ENCODE peak calls at places on chromosomes 16 and 17, in six cellular contexts. A is heart right ventricle, V is H1, B is A673, R is H9, K is uterus. J is an unnamed sample. For H3K4me1, the result is how much of the 10 kb centered on the place peaks cover.

GRCh38 chr17:173064-173911 is 8.2 kb downstream of the DOC2B start:
- DNase-seq in V (no peak), A (no peak), R (no peak), B (no peak), K (no peak), J (no peak)

GRCh38 chr16:3494574-3494973 is 715 bp downstream of the C16orf90 start:
- DNase-seq in A (no peak), K (no peak), R (no peak), V (no peak), B (no peak), J (no peak)

GRCh38 chr17:44375196-44376017 is 11.8 kb upstream of the FAM171A2 start:
- DNase-seq in R (peak), B (no peak), K (no peak), A (no peak), V (peak), J (no peak)

GRCh38 chr16:52976539-52977167 is 76.0 kb downstream of the CHD9NB start:
- DNase-seq in V (no peak), K (no peak), B (peak), A (no peak), R (peak), J (no peak)

GRCh38 chr17:37818689-37819088 is 73.8 kb upstream of the HNF1B start:
- DNase-seq in K (no peak), A (no peak), B (no peak), R (no peak), V (no peak), J (no peak)

GRCh38 chr17:81831563-81831956 is 1.5 kb downstream of the MCRIP1 start:
- DNase-seq in K (no peak), V (no peak), B (no peak), R (no peak), A (no peak), J (no peak)

GRCh38 chr17:16991349-16992009 is 19.6 kb upstream of the TNFRSF13B start:
- DNase-seq in R (peak), B (peak), A (peak), V (peak), K (peak), J (peak)

GRCh38 chr17:59840908-59841666 is 51.7 kb downstream of the TUBD1 start:
- DNase-seq in R (no peak), K (no peak), V (no peak), B (no peak), A (no peak), J (no peak)

GRCh38 chr16:4011225-4011939 is 104.9 kb downstream of the ADCY9 start:
- DNase-seq in K (no peak), B (peak), A (no peak), V (peak), R (peak), J (no peak)

GRCh38 chr17:43410557-43411368 is 12.0 kb downstream of the ARL4D start:
- DNase-seq in K (peak), R (no peak), B (no peak), A (no peak), V (no peak), J (no peak)

GRCh38 chr17:65355246-65355645 is 206.2 kb downstream of the AXIN2 start:
- DNase-seq in A (no peak), R (no peak), V (no peak), B (no peak), K (no peak), J (no peak)

GRCh38 chr16:5001571-5001970 is 32.2 kb downstream of the NAGPA start:
- DNase-seq in B (no peak), A (no peak), K (no peak), V (no peak), R (no peak), J (no peak)

GRCh38 chr16:88610080-88610479 is 28.3 kb upstream of the IL17C start:
- DNase-seq in K (no peak), B (no peak), V (no peak), A (no peak), R (peak), J (no peak)

GRCh38 chr16:66936889-66937554 is 1.7 kb downstream of the CES2 start:
- DNase-seq in R (no peak), K (no peak), A (peak), V (no peak), B (no peak), J (no peak)

GRCh38 chr16:1067629-1068028 is 4.9 kb upstream of the SSTR5 start:
- DNase-seq in V (no peak), A (no peak), B (no peak), R (no peak), K (no peak), J (no peak)

GRCh38 chr16:54342001-54342776 is 55.6 kb upstream of the IRX3 start:
- DNase-seq in V (no peak), A (no peak), K (no peak), B (peak), R (no peak), J (no peak)

GRCh38 chr17:74442670-74443515 is 11.0 kb downstream of the GPRC5C start:
- DNase-seq in K (peak), V (peak), A (peak), B (no peak), R (peak), J (no peak)

GRCh38 chr16:80144191-80144590 is 396.6 kb upstream of the DYNLRB2 start:
- DNase-seq in B (no peak), V (no peak), K (no peak), A (no peak), R (no peak), J (no peak)

GRCh38 chr16:81315271-81316175 is 761 bp downstream of the GAN start:
- DNase-seq in R (no peak), V (peak), A (peak), B (peak), K (peak), J (no peak)

GRCh38 chr17:82665891-82666290 is 17.6 kb upstream of the WDR45B start:
- DNase-seq in A (no peak), V (no peak), K (no peak), B (no peak), R (no peak), J (no peak)

GRCh38 chr16:23223368-23223767 is 40.8 kb downstream of the SCNN1G start:
- DNase-seq in B (no peak), K (no peak), A (no peak), R (peak), V (no peak), J (no peak)

GRCh38 chr17:57484826-57485565 is 228.7 kb downstream of the MSI2 start:
- DNase-seq in B (no peak), R (no peak), K (no peak), V (no peak), A (no peak), J (no peak)

GRCh38 chr16:56729351-56729735 is 586 bp upstream of the NUP93 start:
- DNase-seq in R (no peak), K (no peak), V (no peak), A (no peak), B (no peak), J (no peak)

GRCh38 chr16:1713331-1713730 is 7.3 kb downstream of the MAPK8IP3 start:
- DNase-seq in A (no peak), K (no peak), B (no peak), R (no peak), V (no peak), J (no peak)

GRCh38 chr17:45848868-45849535 is 4.3 kb downstream of the SPPL2C start:
- DNase-seq in A (peak), R (no peak), V (no peak), B (no peak), K (no peak), J (no peak)

GRCh38 chr17:76523084-76524037 is 14.1 kb downstream of the CYGB start:
- DNase-seq in V (peak), K (peak), R (peak), A (peak), B (peak), J (no peak)

GRCh38 chr16:10577305-10578202 is 2.8 kb downstream of the EMP2 start:
- DNase-seq in V (no peak), B (no peak), R (peak), A (peak), K (no peak), J (no peak)

GRCh38 chr17:43779145-43780125 is 658 bp upstream of the DUSP3 start:
- DNase-seq in B (peak), V (no peak), K (no peak), R (peak), A (no peak), J (no peak)

GRCh38 chr17:58189436-58190146 is 2.9 kb upstream of the EPX start:
- DNase-seq in R (no peak), V (no peak), K (no peak), B (peak), A (peak), J (no peak)

DNA sequence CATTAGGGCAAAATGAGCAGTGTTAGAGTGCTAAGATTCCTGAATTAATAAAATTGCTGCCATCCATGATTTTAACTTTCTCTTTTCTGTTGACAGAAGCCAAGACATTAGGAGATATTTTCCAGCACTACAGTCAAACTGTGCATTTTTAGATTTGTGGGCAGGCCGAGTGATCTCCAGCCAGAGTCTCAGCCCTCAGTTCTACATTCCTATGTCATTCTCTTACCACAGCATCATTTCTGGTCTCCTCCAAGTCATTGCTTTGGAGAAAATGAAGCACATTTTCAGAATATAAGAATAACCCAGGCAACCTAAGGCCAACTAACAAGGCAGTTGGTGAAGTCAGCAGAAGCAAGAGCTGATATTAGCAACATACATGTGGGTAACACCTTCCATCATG is 74.6 kb upstream of the NUDT7 start:
- DNase-seq in K (no peak), B (no peak), A (no peak), V (no peak), R (no peak), J (no peak)
- TF ChIP-seq CTCF in K (no peak), B (no peak), A (no peak), V (no peak), R (no peak), J (no peak)

GRCh38 chr17:19539841-19540311 is 6.2 kb downstream of the SLC47A1 start:
- DNase-seq in V (no peak), K (no peak), B (no peak), R (no peak), A (no peak), J (no peak)
- H3K4me1 ChIP-seq in V (under half), K (under half), B (under half), R (under half), A (under half), J (under half)

GRCh38 chr17:29407856-29408255 is 17.7 kb downstream of the TAOK1 start:
- DNase-seq in R (no peak), B (no peak), A (no peak), K (no peak), V (no peak), J (no peak)

GRCh38 chr17:29409963-29410362 is 19.8 kb downstream of the TAOK1 start:
- DNase-seq in R (no peak), B (no peak), K (no peak), V (no peak), A (no peak), J (no peak)

DNA sequence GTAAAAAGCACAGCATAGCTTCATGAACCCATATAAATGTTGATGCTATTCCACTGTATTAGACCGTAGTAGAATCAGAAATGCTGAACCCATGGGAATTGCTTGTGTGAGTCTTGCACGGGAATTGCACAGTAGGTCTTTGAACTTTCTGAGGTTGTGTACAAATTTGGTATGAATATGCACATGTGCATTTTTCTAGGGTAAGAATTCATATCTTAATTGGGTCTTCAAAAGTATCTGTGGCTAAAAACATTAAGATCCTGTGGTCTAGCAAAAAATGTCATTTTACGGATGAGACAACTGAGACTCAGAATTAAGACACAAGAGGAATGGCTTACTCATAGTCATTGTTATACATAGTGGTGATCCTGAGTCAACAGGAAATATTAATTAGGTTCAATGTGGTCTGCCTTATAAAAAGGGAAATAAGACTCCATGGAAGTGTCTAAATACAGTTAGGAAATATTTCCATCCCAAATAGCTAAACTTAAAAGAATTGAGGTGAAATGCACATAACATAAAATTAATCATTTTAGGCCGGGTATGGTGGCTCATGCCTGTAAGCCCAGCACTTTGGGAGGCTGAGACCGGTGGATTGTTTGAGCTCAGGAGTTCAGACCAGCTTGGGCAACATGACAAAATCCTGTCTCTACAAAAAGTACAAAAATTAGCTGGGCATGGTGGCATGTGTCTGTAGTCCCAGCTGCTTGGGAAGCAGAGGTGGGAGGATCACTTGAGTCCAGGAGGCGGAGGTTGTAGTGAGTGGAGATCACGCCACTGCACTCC is 22.8 kb downstream of the TAOK1 start:
- DNase-seq in A (no peak), R (no peak), B (peak), V (peak), K (no peak), J (no peak)
- H3K27ac ChIP-seq in A (peak), R (no peak), B (peak), V (no peak), K (no peak), J (peak)

DNA sequence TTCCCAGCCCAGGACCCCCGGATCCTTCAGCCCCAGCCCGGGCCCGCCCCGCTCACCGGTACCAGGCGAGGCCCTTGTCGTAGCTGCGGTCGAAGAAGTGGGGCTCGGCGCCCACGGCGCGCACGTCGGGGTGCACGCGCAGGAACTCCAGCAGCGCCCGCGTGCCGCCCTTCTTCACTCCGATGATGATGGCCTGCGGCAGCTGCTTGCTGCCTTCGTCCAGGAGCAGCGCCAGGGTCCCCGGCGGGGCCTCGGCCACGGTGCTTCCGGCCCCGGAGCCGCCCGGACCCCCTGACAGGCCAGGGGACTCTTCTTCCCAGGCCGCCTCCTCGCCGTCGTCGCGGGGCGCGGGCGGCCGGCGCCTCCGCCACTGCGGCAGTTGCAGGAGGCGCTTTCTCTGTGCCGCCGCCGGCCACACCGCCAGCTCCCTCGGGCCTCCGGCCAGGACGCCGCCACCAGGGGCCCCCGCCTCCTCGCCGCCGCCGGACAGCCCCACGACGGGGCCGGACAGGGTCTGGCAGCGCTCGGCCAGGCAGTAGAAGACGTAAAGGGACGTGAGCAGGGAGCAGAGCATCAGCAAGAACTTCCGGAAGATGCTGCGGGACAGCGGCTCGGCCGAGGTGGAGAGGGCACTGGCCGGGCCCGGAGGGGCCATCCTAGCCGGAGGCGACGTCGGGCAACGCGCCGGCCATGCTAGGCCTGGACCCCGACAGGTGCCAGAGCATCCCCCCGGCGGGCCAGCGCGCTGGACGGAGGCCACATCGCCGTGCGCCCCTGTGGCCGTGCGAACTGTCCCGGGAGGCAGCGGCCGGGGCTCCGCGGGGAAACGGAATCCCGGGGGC is 1.0 kb downstream of the HS3ST3A1 start:
- DNase-seq in R (peak), A (peak), K (no peak), V (peak), B (no peak), J (no peak)
- TF ChIP-seq CTCF in R (no peak), A (no peak), K (no peak), V (no peak), B (no peak), J (no peak)

GRCh38 chr17:64110436-64111152 is 19.4 kb downstream of the ERN1 start:
- DNase-seq in B (no peak), V (no peak), A (no peak), K (no peak), R (peak), J (no peak)
- H3K4me1 ChIP-seq in B (under half), V (under half), A (under half), K (under half), R (under half), J (under half)

GRCh38 chr17:41652461-41652960 is 28.1 kb upstream of the KRT17 start:
- DNase-seq in A (no peak), B (no peak), K (no peak), V (no peak), R (no peak), J (no peak)

GRCh38 chr17:41653421-41654133 is 29.2 kb upstream of the KRT17 start:
- DNase-seq in V (no peak), B (no peak), R (no peak), K (no peak), A (no peak), J (no peak)

GRCh38 chr17:41655611-41656111 is 31.3 kb upstream of the KRT17 start:
- DNase-seq in V (peak), B (no peak), R (peak), K (no peak), A (no peak), J (no peak)

GRCh38 chr17:41654908-41655607 is 30.7 kb upstream of the KRT17 start:
- DNase-seq in A (no peak), K (no peak), V (no peak), R (no peak), B (no peak), J (no peak)

GRCh38 chr17:41654134-41654907 is 29.9 kb upstream of the KRT17 start:
- DNase-seq in V (no peak), K (no peak), B (no peak), R (no peak), A (no peak), J (no peak)
- H3K27ac ChIP-seq in V (no peak), K (no peak), B (no peak), R (no peak), A (no peak), J (peak)

GRCh38 chr17:39051001-39051605 is 83.9 kb upstream of the FBXO47 start:
- DNase-seq in A (no peak), V (peak), B (no peak), K (no peak), R (peak), J (no peak)

DNA sequence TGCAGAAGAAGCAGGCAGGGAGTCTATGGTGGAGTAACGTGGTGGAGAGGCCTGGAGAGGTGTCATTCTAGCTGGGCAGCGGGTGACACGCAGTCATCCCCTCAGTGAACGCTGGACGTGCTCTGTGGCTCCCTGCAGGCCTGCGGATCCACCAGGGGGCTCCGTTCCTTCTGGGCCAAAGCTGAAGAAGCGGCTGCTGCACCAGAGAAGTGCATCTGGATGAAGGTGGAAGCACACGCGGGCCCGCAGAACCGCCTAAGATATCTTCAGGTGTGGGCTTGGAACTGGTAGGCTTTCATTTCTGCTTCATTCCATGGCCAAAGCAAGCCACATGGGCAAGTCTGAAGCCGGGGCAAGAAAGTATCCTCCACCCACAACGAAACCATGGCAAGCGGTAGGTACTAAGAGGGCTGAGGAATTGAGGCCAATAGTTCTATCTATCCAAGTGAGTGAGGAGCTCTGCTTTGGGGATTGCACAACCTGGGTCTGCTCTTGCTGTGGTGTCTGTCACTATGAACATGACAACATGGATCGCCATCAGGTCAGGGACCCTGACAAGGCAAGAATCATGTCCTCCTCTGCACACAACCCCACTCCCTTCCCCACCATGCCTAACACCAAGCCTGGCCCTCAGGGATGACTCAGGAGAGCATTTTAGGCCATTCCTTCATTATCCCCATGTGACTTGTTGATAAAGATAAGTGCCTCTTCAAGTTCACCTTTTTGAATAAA is 78.9 kb upstream of the FBXO47 start:
- DNase-seq in K (no peak), B (no peak), A (no peak), V (peak), R (peak), J (no peak)
- TF ChIP-seq CTCF in K (no peak), B (no peak), A (no peak), V (peak), R (peak), J (no peak)

GRCh38 chr16:21610766-21611165 is 11.4 kb downstream of the METTL9 start:
- DNase-seq in B (no peak), K (no peak), A (no peak), V (no peak), R (no peak), J (no peak)
- H3K4me1 ChIP-seq in B (half or more), K (under half), A (under half), V (under half), R (under half), J (under half)

DNA sequence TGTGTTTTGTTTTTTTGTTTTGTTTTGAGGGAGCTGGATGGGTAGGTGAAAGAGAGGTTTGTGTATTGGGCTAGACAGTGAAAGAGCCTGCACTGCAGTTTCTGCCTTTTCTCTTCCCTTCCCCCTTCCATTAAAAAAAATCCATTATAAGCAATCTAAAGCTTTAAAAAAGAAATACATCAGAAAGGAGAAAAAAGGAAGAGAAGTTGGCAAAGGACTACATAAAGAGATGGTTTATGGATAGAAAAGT is 10.7 kb upstream of the EEF2K start:
- DNase-seq in R (no peak), V (no peak), K (no peak), A (no peak), B (no peak), J (no peak)
- H3K27ac ChIP-seq in R (no peak), V (no peak), K (peak), A (peak), B (no peak), J (peak)

DNA sequence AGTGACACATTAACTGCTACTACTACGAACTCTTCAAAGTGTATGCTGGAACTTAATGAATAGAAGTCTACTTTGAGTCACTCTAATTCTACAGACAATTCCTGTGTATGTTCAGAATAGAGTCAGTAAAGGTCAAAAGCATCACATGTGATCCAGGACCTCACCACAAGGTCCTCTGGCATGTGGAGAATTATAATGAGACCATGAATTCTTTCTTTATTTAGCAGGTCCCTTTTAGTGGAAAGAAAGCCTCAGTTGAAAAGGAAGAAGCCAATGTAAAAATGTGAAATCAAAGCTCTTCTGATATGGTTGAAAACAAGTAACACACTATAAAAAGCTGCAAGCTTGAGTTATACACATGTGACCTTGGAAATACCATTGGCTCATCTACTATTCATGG is 1612.1 kb upstream of the GOT2 start:
- DNase-seq in A (no peak), V (no peak), R (no peak), B (no peak), K (no peak), J (no peak)
- TF ChIP-seq CTCF in A (no peak), V (no peak), R (no peak), B (no peak), K (no peak), J (no peak)

J was measured in esophagus squamous epithelium.